ENCODE peak calls at places on chromosome 14, in four cellular contexts. S is CD8-positive, alpha-beta T cell; C is AG09319; J is GM06990. B is an unnamed sample.

GRCh38 chr14:36657409-36658090 is 4.1 kb upstream of the PAX9 start:
- DNase-seq in J (no peak), C (peak; percentile 76), S (no peak), B (no peak)

GRCh38 chr14:103155013-103155412 is 31.8 kb downstream of the TNFAIP2 start:
- DNase-seq in J (no peak), S (no peak), C (no peak), B (no peak)

GRCh38 chr14:52325126-52325525 is 11.0 kb downstream of the PTGER2 start:
- DNase-seq in C (no peak), J (peak; percentile 72), S (no peak), B (no peak)

GRCh38 chr14:29789475-29789874 is 138.2 kb downstream of the PRKD1 start:
- DNase-seq in S (no peak), C (no peak), J (no peak), B (no peak)

GRCh38 chr14:100872241-100872640 is 31.3 kb downstream of the RTL1 start:
- DNase-seq in C (no peak), S (no peak), J (no peak), B (no peak)

GRCh38 chr14:103657466-103657865 is 28.5 kb downstream of the KLC1 start:
- DNase-seq in S (no peak), C (peak; percentile 11), J (no peak), B (no peak)

GRCh38 chr14:61512026-61512425 is 183.3 kb upstream of the HIF1A start:
- DNase-seq in C (no peak), J (no peak), S (no peak), B (no peak)

GRCh38 chr14:100328495-100329163 is 5.5 kb downstream of the SLC25A47 start:
- DNase-seq in S (no peak), C (no peak), J (no peak), B (no peak)

GRCh38 chr14:101369916-101370592 is 191.2 kb upstream of the DIO3 start:
- DNase-seq in S (no peak), C (no peak), J (no peak), B (no peak)

GRCh38 chr14:73789996-73790581 is 61.5 kb upstream of the PTGR2 start:
- DNase-seq in S (no peak), C (peak; percentile 81), J (no peak), B (no peak)

GRCh38 chr14:44963775-44964380 is 1.9 kb downstream of the TOGARAM1 start:
- DNase-seq in J (no peak), C (no peak), S (no peak), B (no peak)

GRCh38 chr14:32004300-32004699 is 72.8 kb upstream of the ARHGAP5 start:
- DNase-seq in C (no peak), J (no peak), S (no peak), B (no peak)

GRCh38 chr14:23068792-23069412 is 11.6 kb upstream of the CDH24 start:
- DNase-seq in C (peak; percentile 83), S (peak; percentile 55), J (no peak), B (peak; percentile 87)

GRCh38 chr14:34356267-34356660 is 105.8 kb downstream of the SPTSSA start:
- DNase-seq in S (no peak), J (no peak), C (peak; percentile 35), B (no peak)

GRCh38 chr14:63952053-63952932 is 99.5 kb downstream of the SYNE2 start:
- DNase-seq in S (no peak), J (no peak), C (no peak), B (no peak)

GRCh38 chr14:50599700-50600444 is 39.9 kb downstream of the ATL1 start:
- DNase-seq in C (no peak), J (peak; percentile 18), S (no peak), B (no peak)

GRCh38 chr14:57153286-57153685 is 115.4 kb downstream of the EXOC5 start:
- DNase-seq in J (no peak), S (no peak), C (no peak), B (no peak)

GRCh38 chr14:53380508-53381225 is 227.5 kb upstream of the DDHD1 start:
- DNase-seq in S (no peak), C (no peak), J (peak; percentile 5), B (no peak)

GRCh38 chr14:90405101-90405500 is 8.3 kb downstream of the CALM1 start:
- DNase-seq in C (no peak), S (no peak), J (no peak), B (no peak)

GRCh38 chr14:49769171-49769570 is 1.2 kb downstream of the KLHDC2 start:
- DNase-seq in C (no peak), S (no peak), J (no peak), B (no peak)

GRCh38 chr14:88974991-88975835 is 150.8 kb downstream of the TTC8 start:
- DNase-seq in C (no peak), J (no peak), S (no peak), B (no peak)

GRCh38 chr14:99327050-99327449 is 55.1 kb upstream of the BCL11B start:
- DNase-seq in J (no peak), C (no peak), S (no peak), B (no peak)

GRCh38 chr14:55514819-55515470 is 65.1 kb upstream of the KTN1 start:
- DNase-seq in J (no peak), S (no peak), C (peak; percentile 24), B (no peak)

GRCh38 chr14:31419179-31420012 is 954 bp downstream of the HEATR5A start:
- DNase-seq in C (no peak), S (no peak), J (no peak), B (no peak)

GRCh38 chr14:30252800-30253425 is 306.0 kb upstream of the G2E3 start:
- DNase-seq in S (no peak), C (no peak), J (no peak), B (no peak)

GRCh38 chr14:103694572-103695026 is 20.7 kb downstream of the XRCC3 start:
- DNase-seq in S (no peak), J (no peak), C (no peak), B (no peak)

GRCh38 chr14:22780941-22781605 is 14.6 kb downstream of the OXA1L start:
- DNase-seq in C (no peak), J (no peak), S (no peak), B (no peak)

GRCh38 chr14:25431211-25432076 is 381.5 kb upstream of the STXBP6 start:
- DNase-seq in C (no peak), J (no peak), S (no peak), B (peak; percentile 66)
- TF ChIP-seq CTCF in C (no peak), J (no peak), S (no peak), B (peak; percentile 46)

DNA sequence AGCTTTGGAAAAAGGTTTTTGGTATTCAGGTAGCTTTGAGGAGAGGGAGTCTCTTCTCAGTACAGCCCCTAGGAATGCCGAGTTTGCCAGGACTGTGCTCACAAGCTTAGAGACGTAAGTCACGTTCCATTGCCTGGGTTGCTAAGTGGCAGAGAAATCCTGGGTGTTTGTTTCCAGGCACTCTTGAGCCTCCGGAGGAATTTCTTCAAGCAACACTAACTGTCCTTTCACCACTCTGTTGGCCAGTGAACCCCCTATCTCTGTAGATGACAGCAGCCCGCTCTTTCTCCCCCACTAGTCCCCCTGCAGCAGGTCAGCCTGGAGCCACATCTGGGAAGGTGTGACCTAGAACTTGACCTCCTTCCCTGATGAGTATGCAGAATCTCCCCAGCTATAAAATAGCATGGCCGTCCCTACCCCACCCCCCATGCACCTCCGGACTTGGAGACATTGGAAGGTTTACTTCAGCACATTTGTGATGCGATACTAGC is 162.7 kb downstream of the ZFP36L1 start:
- DNase-seq in C (no peak), J (no peak), S (no peak), B (no peak)
- TF ChIP-seq CTCF in C (no peak), J (no peak), S (no peak), B (no peak)

GRCh38 chr14:94636744-94637412 is 24.7 kb downstream of the SERPINA3 start:
- DNase-seq in C (no peak), S (no peak), J (no peak), B (no peak)
- TF ChIP-seq CTCF in C (peak; percentile 10), S (no peak), J (no peak), B (no peak)

DNA sequence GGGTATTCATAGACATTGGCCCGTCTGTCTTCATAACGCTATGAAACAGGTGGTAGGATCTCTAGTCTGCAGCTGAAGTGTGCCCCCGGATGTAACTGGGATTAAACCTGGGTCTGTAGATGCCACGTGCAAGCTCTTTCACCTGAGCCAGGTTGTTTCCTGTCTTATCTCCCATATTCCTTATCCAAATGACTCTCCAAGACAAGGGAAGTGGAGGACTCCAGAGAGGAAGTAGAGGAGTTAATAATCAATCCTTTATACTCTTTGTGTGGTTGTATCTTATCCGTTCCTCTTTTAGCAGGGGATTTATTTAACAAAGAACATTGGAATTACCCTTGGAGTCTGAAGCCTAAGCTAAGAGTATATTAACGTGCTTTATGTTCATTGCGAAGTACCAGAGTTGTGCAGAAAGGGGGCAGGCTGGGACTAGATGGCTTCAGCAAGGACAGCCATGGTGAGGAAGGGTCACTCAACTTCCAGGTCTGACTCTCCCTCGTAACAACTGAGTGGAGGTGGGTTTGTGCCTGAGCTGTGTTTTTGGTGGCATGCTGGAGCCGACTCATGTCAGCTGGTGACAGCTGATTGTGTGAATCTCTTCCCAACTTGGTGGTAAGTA is 82.9 kb downstream of the RIN3 start:
- DNase-seq in C (no peak), S (no peak), J (no peak), B (no peak)
- TF ChIP-seq CTCF in C (no peak), S (no peak), J (peak; percentile 18), B (no peak)

DNA sequence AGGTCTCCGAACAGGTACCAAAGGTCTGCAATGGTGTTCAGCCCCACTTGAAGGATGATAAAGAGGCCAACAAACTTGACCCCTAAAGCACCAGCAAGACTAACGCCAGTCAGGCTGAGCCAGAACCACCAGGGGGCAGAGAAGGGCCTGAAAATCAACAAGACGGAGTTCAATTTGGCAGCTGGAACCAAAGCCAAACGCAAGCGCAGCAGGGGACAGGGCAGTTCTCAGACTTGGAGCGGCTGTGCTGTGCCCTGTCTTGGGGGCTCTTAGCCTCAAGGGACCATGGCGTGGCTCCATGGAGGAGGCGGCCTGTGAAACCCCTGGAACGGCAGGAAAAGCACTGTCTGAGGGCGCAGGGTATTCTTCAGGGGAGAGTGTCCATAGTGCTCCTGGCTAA is 19.6 kb downstream of the POMT2 start:
- DNase-seq in C (peak; percentile 54), J (peak; percentile 34), S (peak; percentile 30), B (peak; percentile 83)
- TF ChIP-seq CTCF in C (peak; percentile 94), J (peak; percentile 90), S (peak; percentile 46), B (peak; percentile 78)

GRCh38 chr14:64963611-64964010 is 8.5 kb downstream of the RAB15 start:
- DNase-seq in C (no peak), J (no peak), S (no peak), B (no peak)
- TF ChIP-seq CTCF in C (no peak), J (peak; percentile 25), S (no peak), B (no peak)